ENCODE peak calls at places on chromosome 2, in ten cellular contexts. C is colonic mucosa, W is Caco-2, R is breast epithelium, N is stomach, J is uterus, M is esophagus squamous epithelium, X is fibroblast of lung, Z is heart left ventricle, V is upper lobe of right lung. B is an unnamed sample. For H3K4me1, the result is how much of the 10 kb centered on the place peaks cover.

GRCh38 chr2:26018184-26018716 is 15.6 kb upstream of the RAB10 start:
- DNase-seq in C (peak), W (peak), R (peak), N (peak), J (peak), M (no peak), X (peak), Z (peak), V (peak), B (peak)

GRCh38 chr2:65275141-65275540 is 47.5 kb downstream of the ACTR2 start:
- DNase-seq in C (no peak), W (no peak), R (no peak), N (no peak), J (no peak), M (no peak), X (no peak), Z (no peak), V (no peak), B (no peak)

GRCh38 chr2:74459377-74460118 is 1.3 kb downstream of the WBP1 start:
- DNase-seq in C (no peak), W (no peak), R (no peak), N (no peak), J (no peak), M (no peak), X (no peak), Z (no peak), V (no peak), B (no peak)

GRCh38 chr2:214889301-214889700 is 79.8 kb upstream of the BARD1 start:
- DNase-seq in C (no peak), W (no peak), R (no peak), N (no peak), J (no peak), M (no peak), X (no peak), Z (no peak), V (no peak), B (no peak)

GRCh38 chr2:211837706-211838105 is 700.9 kb downstream of the ERBB4 start:
- DNase-seq in C (no peak), W (no peak), R (no peak), N (no peak), J (no peak), M (no peak), X (no peak), Z (no peak), V (no peak), B (no peak)

GRCh38 chr2:171972329-171972982 is 27.3 kb upstream of the METAP1D start:
- DNase-seq in C (no peak), W (no peak), R (no peak), N (no peak), J (no peak), M (no peak), X (no peak), Z (no peak), V (no peak), B (no peak)

GRCh38 chr2:1863386-1863785 is 119.1 kb upstream of the PXDN start:
- DNase-seq in C (no peak), W (no peak), R (no peak), N (no peak), J (no peak), M (no peak), X (no peak), Z (no peak), V (no peak), B (no peak)

GRCh38 chr2:127884436-127884835 is 1.3 kb downstream of the AMMECR1L start:
- DNase-seq in C (no peak), W (no peak), R (no peak), N (no peak), J (no peak), M (no peak), X (peak), Z (no peak), V (no peak), B (no peak)

GRCh38 chr2:141911485-141912066 is 219.2 kb downstream of the LRP1B start:
- DNase-seq in C (no peak), W (peak), R (no peak), N (peak), J (no peak), M (no peak), X (peak), Z (no peak), V (no peak), B (no peak)

GRCh38 chr2:18792226-18792629 is 202.9 kb upstream of the NT5C1B start:
- DNase-seq in C (no peak), W (no peak), R (no peak), N (no peak), J (peak), M (no peak), X (peak), Z (no peak), V (no peak), B (no peak)

GRCh38 chr2:236663671-236664101 is 94.1 kb downstream of the ACKR3 start:
- DNase-seq in C (no peak), W (no peak), R (no peak), N (no peak), J (peak), M (no peak), X (peak), Z (peak), V (no peak), B (peak)

GRCh38 chr2:174003635-174004310 is 38.6 kb upstream of the SP3 start:
- DNase-seq in C (no peak), W (peak), R (no peak), N (peak), J (no peak), M (no peak), X (no peak), Z (peak), V (no peak), B (no peak)

GRCh38 chr2:121898483-121898882 is 143.0 kb downstream of the TSN start:
- DNase-seq in C (no peak), W (no peak), R (no peak), N (no peak), J (no peak), M (no peak), X (no peak), Z (no peak), V (no peak), B (peak)

GRCh38 chr2:127620867-127621266 is 25.1 kb upstream of the GPR17 start:
- DNase-seq in C (no peak), W (no peak), R (no peak), N (no peak), J (no peak), M (no peak), X (no peak), Z (no peak), V (no peak), B (no peak)

GRCh38 chr2:43030551-43031025 is 195.8 kb downstream of the ZFP36L2 start:
- DNase-seq in C (no peak), W (no peak), R (no peak), N (no peak), J (no peak), M (no peak), X (no peak), Z (no peak), V (no peak), B (no peak)

GRCh38 chr2:159206736-159207380 is 79.6 kb downstream of the WDSUB1 start:
- DNase-seq in C (no peak), W (no peak), R (no peak), N (no peak), J (no peak), M (no peak), X (no peak), Z (no peak), V (no peak), B (no peak)

GRCh38 chr2:127105656-127106456 is 1.1 kb downstream of the BIN1 start:
- DNase-seq in C (peak), W (peak), R (peak), N (no peak), J (peak), M (no peak), X (peak), Z (peak), V (peak), B (no peak)

GRCh38 chr2:191976436-191976835 is 129.5 kb upstream of the CAVIN2 start:
- DNase-seq in C (no peak), W (peak), R (no peak), N (no peak), J (no peak), M (no peak), X (peak), Z (no peak), V (no peak), B (no peak)

GRCh38 chr2:35976611-35977010 is 379.0 kb upstream of the CRIM1 start:
- DNase-seq in C (no peak), W (no peak), R (no peak), N (no peak), J (no peak), M (no peak), X (no peak), Z (no peak), V (no peak), B (no peak)

GRCh38 chr2:67840460-67841068 is 222.2 kb downstream of the C1D start:
- DNase-seq in C (peak), W (peak), R (peak), N (peak), J (peak), M (no peak), X (peak), Z (peak), V (peak), B (no peak)

GRCh38 chr2:47208852-47209606 is 53.9 kb upstream of the STPG4 start:
- DNase-seq in C (no peak), W (peak), R (no peak), N (no peak), J (no peak), M (no peak), X (peak), Z (no peak), V (no peak), B (no peak)

GRCh38 chr2:182228073-182228473 is 198.8 kb downstream of the PDE1A start:
- DNase-seq in C (no peak), W (no peak), R (no peak), N (no peak), J (no peak), M (no peak), X (no peak), Z (peak), V (no peak), B (no peak)

GRCh38 chr2:101677657-101678056 is 19.9 kb upstream of the MAP4K4 start:
- DNase-seq in C (no peak), W (no peak), R (no peak), N (no peak), J (no peak), M (no peak), X (no peak), Z (no peak), V (no peak), B (no peak)

GRCh38 chr2:101678379-101678778 is 19.1 kb upstream of the MAP4K4 start:
- DNase-seq in C (no peak), W (no peak), R (no peak), N (no peak), J (no peak), M (no peak), X (no peak), Z (no peak), V (no peak), B (no peak)

GRCh38 chr2:101684313-101684712 is 13.2 kb upstream of the MAP4K4 start:
- DNase-seq in C (no peak), W (no peak), R (no peak), N (no peak), J (no peak), M (no peak), X (no peak), Z (no peak), V (no peak), B (no peak)

GRCh38 chr2:101679037-101679726 is 18.3 kb upstream of the MAP4K4 start:
- DNase-seq in C (no peak), W (no peak), R (no peak), N (no peak), J (no peak), M (no peak), X (peak), Z (no peak), V (no peak), B (no peak)

DNA sequence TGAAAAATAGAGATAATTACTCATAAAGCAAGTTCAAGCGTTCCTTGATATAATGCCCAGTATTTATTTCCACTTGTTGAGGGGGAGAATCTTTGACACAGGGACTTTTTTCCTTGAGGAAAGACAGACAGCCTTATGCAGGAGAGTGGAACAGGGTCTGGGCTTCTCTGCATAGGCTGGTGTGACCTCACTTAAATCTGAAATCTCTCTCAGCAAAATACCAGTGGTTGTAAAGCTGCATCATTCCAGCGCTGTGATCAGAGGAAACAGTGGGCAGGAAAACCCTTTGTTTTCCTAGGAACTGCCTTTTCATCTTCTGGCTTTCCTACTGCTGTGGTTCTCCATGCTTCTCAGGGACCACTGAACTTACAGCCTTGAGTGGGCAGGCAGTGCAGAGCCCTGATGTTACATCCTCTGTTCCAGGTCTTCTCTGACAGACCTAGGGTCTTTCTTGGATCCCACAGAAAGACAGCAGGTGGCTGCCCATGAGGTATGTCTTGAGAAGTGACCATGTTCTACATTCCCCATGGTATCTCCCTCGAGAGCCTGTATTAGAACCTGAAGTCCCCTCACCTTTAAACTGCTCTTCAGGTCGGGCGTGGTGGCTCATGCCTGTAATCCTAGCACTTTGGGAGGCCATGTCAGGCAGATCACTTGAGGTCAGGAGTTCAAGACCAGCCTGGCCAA is 17.6 kb upstream of the MAP4K4 start:
- DNase-seq in C (no peak), W (no peak), R (no peak), N (no peak), J (no peak), M (no peak), X (no peak), Z (no peak), V (no peak), B (no peak)
- H3K4me1 ChIP-seq in C (under half), W (under half), R (under half), N (under half), J (under half), M (under half), X (under half), Z (under half), V (under half), B (under half)

DNA sequence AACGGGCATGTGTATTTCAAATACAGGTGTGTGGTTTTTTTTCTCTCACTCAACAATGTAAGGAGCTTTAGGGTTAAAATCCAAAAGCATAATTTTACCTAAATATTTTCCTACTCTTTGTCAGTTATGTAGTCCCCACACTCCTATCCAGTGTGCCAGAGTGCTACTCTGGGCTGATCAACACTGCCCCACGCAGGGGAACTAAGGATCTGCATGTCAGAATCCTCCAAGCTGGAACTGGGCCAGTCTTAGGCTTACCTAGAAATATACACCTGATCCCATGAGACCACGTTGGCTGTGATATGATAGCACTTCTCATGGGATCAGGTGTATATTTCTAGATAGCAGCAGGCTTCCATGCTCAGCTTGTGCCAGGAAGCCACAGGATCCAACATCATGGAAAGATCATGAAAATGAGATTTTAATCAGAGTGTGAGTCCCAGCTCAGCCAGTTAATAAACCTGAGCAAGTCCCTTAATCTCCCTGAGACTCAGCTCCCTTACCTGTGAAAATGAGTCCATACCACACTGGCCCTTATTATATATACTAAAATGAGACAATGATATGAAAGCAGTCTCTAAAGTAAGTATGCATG is 29.7 kb downstream of the CCDC141 start:
- DNase-seq in C (peak), W (peak), R (no peak), N (peak), J (no peak), M (no peak), X (no peak), Z (no peak), V (no peak), B (no peak)
- TF ChIP-seq CTCF in C (peak), W (peak), R (no peak), N (no peak), J (no peak), M (no peak), X (peak), Z (peak), V (peak), B (peak)

GRCh38 chr2:39405364-39405763 is 31.7 kb downstream of the MAP4K3 start:
- DNase-seq in C (no peak), W (no peak), R (no peak), N (no peak), J (no peak), M (no peak), X (no peak), Z (no peak), V (no peak), B (no peak)

GRCh38 chr2:39411186-39411944 is 25.7 kb downstream of the MAP4K3 start:
- DNase-seq in C (no peak), W (no peak), R (no peak), N (no peak), J (no peak), M (no peak), X (peak), Z (no peak), V (no peak), B (no peak)

GRCh38 chr2:39407516-39408296 is 29.4 kb downstream of the MAP4K3 start:
- DNase-seq in C (no peak), W (no peak), R (no peak), N (no peak), J (no peak), M (no peak), X (no peak), Z (no peak), V (no peak), B (no peak)

GRCh38 chr2:39409697-39410389 is 27.2 kb downstream of the MAP4K3 start:
- DNase-seq in C (no peak), W (no peak), R (no peak), N (no peak), J (no peak), M (no peak), X (no peak), Z (no peak), V (no peak), B (no peak)

DNA sequence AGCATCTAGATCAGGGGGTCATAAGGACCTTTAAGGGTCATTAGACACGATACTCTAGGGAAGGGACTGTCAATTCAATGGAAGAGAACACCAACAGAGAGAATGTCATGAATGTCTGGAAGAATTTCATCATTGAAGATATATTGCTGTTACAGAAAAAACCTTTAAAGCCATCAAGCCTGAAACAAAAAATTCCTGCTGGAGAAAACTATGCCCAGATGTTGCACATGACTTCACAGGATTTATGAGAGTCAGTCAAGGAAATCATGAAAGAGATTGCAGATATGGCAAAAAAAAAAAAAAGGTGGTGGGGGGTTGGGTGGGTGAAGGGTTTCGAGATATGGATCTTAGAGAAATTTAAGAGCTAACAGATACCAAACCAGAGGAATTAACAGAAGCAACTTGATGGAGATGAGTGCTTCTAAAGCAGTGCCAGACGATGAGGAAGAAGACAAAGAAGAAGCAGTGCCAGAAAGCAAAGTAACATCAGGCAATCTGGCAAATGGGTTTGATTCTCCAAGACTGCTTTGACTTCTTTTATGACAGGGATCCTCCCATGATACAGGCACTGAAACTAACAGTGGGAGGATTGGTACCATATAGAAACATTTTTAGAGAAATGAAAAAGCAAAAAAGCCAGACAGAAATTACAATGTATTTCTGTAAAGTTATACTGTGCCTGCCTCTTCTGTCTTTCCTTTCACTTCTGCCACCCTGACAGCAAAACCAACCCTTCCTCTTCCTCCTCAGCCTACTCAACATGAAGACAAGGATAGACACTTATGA is 28.5 kb downstream of the MAP4K3 start:
- DNase-seq in C (no peak), W (no peak), R (no peak), N (no peak), J (no peak), M (no peak), X (no peak), Z (no peak), V (no peak), B (no peak)
- H3K4me3 ChIP-seq in C (no peak), W (no peak), R (no peak), N (no peak), J (no peak), M (no peak), X (no peak), Z (no peak), V (no peak), B (no peak)

GRCh38 chr2:32905270-32905669 is 41.5 kb upstream of the LTBP1 start:
- DNase-seq in C (no peak), W (no peak), R (no peak), N (no peak), J (no peak), M (no peak), X (no peak), Z (no peak), V (no peak), B (no peak)
- H3K4me1 ChIP-seq in C (under half), W (under half), R (under half), N (under half), J (under half), M (under half), X (under half), Z (under half), V (under half), B (under half)

GRCh38 chr2:33597026-33597425 is 2.1 kb downstream of the FAM98A start:
- DNase-seq in C (no peak), W (no peak), R (no peak), N (no peak), J (no peak), M (no peak), X (no peak), Z (no peak), V (no peak), B (no peak)

GRCh38 chr2:33598472-33599174 is 476 bp downstream of the FAM98A start:
- DNase-seq in C (peak), W (peak), R (no peak), N (no peak), J (no peak), M (peak), X (peak), Z (peak), V (no peak), B (peak)

GRCh38 chr2:33599943-33600192 is 769 bp upstream of the FAM98A start:
- DNase-seq in C (no peak), W (no peak), R (no peak), N (no peak), J (no peak), M (no peak), X (no peak), Z (no peak), V (no peak), B (no peak)

GRCh38 chr2:33602216-33602830 is 3.2 kb upstream of the FAM98A start:
- DNase-seq in C (no peak), W (no peak), R (no peak), N (no peak), J (no peak), M (no peak), X (no peak), Z (no peak), V (no peak), B (no peak)

GRCh38 chr2:33599175-33599942 is at the start of gene FAM98A:
- DNase-seq in C (peak), W (peak), R (peak), N (peak), J (peak), M (peak), X (peak), Z (peak), V (peak), B (peak)
- TF ChIP-seq CTCF in C (no peak), W (peak), R (no peak), N (no peak), J (no peak), M (peak), X (peak), Z (peak), V (peak), B (no peak)

B was measured in right atrium auricular region.